ENCODE peak calls at places on chromosomes 16 and 17, in nine cellular contexts. One of them, this sample, is unnamed.

GRCh38 chr16:27579086-27579980 is 29.4 kb downstream of the KATNIP start:
- DNase-seq in activated CD4-positive, alpha-beta T cell treated with anti-CD3 and anti-CD28 coated beads, Interleukin-2, amount 50 U/mL, for 1 hour: no peak
- DNase-seq in NCI-H345: no peak
- DNase-seq in GM20000: no peak
- DNase-seq in ovary: no peak
- DNase-seq in AG09309: peak
- DNase-seq in astrocyte of the spinal cord: no peak
- DNase-seq in ACHN: no peak
- DNase-seq in pancreas: no peak
- DNase-seq in this sample: no peak

GRCh38 chr16:88585269-88585668 is 15.1 kb downstream of the ZC3H18 start:
- DNase-seq in activated CD4-positive, alpha-beta T cell treated with anti-CD3 and anti-CD28 coated beads, Interleukin-2, amount 50 U/mL, for 1 hour: no peak
- DNase-seq in NCI-H345: no peak
- DNase-seq in GM20000: no peak
- DNase-seq in ovary: no peak
- DNase-seq in AG09309: no peak
- DNase-seq in astrocyte of the spinal cord: no peak
- DNase-seq in ACHN: no peak
- DNase-seq in pancreas: no peak
- DNase-seq in this sample: no peak

GRCh38 chr17:16342979-16343378 is 10.3 kb downstream of the CENPV start:
- DNase-seq in activated CD4-positive, alpha-beta T cell treated with anti-CD3 and anti-CD28 coated beads, Interleukin-2, amount 50 U/mL, for 1 hour: no peak
- DNase-seq in NCI-H345: no peak
- DNase-seq in GM20000: no peak
- DNase-seq in ovary: no peak
- DNase-seq in AG09309: no peak
- DNase-seq in astrocyte of the spinal cord: peak
- DNase-seq in ACHN: no peak
- DNase-seq in pancreas: no peak
- DNase-seq in this sample: no peak

GRCh38 chr17:40542562-40543411 is 22.5 kb downstream of the CCR7 start:
- DNase-seq in activated CD4-positive, alpha-beta T cell treated with anti-CD3 and anti-CD28 coated beads, Interleukin-2, amount 50 U/mL, for 1 hour: peak
- DNase-seq in NCI-H345: no peak
- DNase-seq in GM20000: peak
- DNase-seq in ovary: peak
- DNase-seq in AG09309: peak
- DNase-seq in astrocyte of the spinal cord: peak
- DNase-seq in ACHN: no peak
- DNase-seq in pancreas: peak
- DNase-seq in this sample: peak

GRCh38 chr17:76370261-76370993 is 14.0 kb upstream of the SPHK1 start:
- DNase-seq in activated CD4-positive, alpha-beta T cell treated with anti-CD3 and anti-CD28 coated beads, Interleukin-2, amount 50 U/mL, for 1 hour: no peak
- DNase-seq in NCI-H345: no peak
- DNase-seq in GM20000: no peak
- DNase-seq in ovary: no peak
- DNase-seq in AG09309: peak
- DNase-seq in astrocyte of the spinal cord: peak
- DNase-seq in ACHN: no peak
- DNase-seq in pancreas: peak
- DNase-seq in this sample: no peak

GRCh38 chr17:63023049-63023448 is 57.0 kb downstream of the TANC2 start:
- DNase-seq in activated CD4-positive, alpha-beta T cell treated with anti-CD3 and anti-CD28 coated beads, Interleukin-2, amount 50 U/mL, for 1 hour: no peak
- DNase-seq in NCI-H345: no peak
- DNase-seq in GM20000: no peak
- DNase-seq in ovary: no peak
- DNase-seq in AG09309: no peak
- DNase-seq in astrocyte of the spinal cord: no peak
- DNase-seq in ACHN: no peak
- DNase-seq in pancreas: no peak
- DNase-seq in this sample: no peak

GRCh38 chr16:67043420-67043819 is 14.5 kb downstream of the CBFB start:
- DNase-seq in activated CD4-positive, alpha-beta T cell treated with anti-CD3 and anti-CD28 coated beads, Interleukin-2, amount 50 U/mL, for 1 hour: no peak
- DNase-seq in NCI-H345: no peak
- DNase-seq in GM20000: no peak
- DNase-seq in ovary: no peak
- DNase-seq in AG09309: no peak
- DNase-seq in astrocyte of the spinal cord: no peak
- DNase-seq in ACHN: no peak
- DNase-seq in pancreas: no peak
- DNase-seq in this sample: no peak

GRCh38 chr17:63414222-63414621 is 31.9 kb downstream of the CYB561 start:
- DNase-seq in activated CD4-positive, alpha-beta T cell treated with anti-CD3 and anti-CD28 coated beads, Interleukin-2, amount 50 U/mL, for 1 hour: no peak
- DNase-seq in NCI-H345: no peak
- DNase-seq in GM20000: no peak
- DNase-seq in ovary: no peak
- DNase-seq in AG09309: no peak
- DNase-seq in astrocyte of the spinal cord: no peak
- DNase-seq in ACHN: no peak
- DNase-seq in pancreas: no peak
- DNase-seq in this sample: no peak

GRCh38 chr17:55264640-55265298 is at the start of gene HLF:
- DNase-seq in activated CD4-positive, alpha-beta T cell treated with anti-CD3 and anti-CD28 coated beads, Interleukin-2, amount 50 U/mL, for 1 hour: peak
- DNase-seq in NCI-H345: peak
- DNase-seq in GM20000: peak
- DNase-seq in ovary: peak
- DNase-seq in AG09309: no peak
- DNase-seq in astrocyte of the spinal cord: peak
- DNase-seq in ACHN: peak
- DNase-seq in pancreas: peak
- DNase-seq in this sample: peak

GRCh38 chr16:25343976-25344375 is 86.3 kb upstream of the ZKSCAN2 start:
- DNase-seq in activated CD4-positive, alpha-beta T cell treated with anti-CD3 and anti-CD28 coated beads, Interleukin-2, amount 50 U/mL, for 1 hour: no peak
- DNase-seq in NCI-H345: no peak
- DNase-seq in GM20000: no peak
- DNase-seq in ovary: no peak
- DNase-seq in AG09309: no peak
- DNase-seq in astrocyte of the spinal cord: no peak
- DNase-seq in ACHN: no peak
- DNase-seq in pancreas: no peak
- DNase-seq in this sample: no peak

GRCh38 chr17:3531266-3532101 is 26.1 kb downstream of the TRPV3 start:
- DNase-seq in activated CD4-positive, alpha-beta T cell treated with anti-CD3 and anti-CD28 coated beads, Interleukin-2, amount 50 U/mL, for 1 hour: no peak
- DNase-seq in NCI-H345: no peak
- DNase-seq in GM20000: no peak
- DNase-seq in ovary: peak
- DNase-seq in AG09309: no peak
- DNase-seq in astrocyte of the spinal cord: no peak
- DNase-seq in ACHN: no peak
- DNase-seq in pancreas: no peak
- DNase-seq in this sample: no peak

This sample was measured in CD4-positive, alpha-beta memory T cell.